ENCODE peak calls at places on chromosomes 4 and X, in six cellular contexts. Z is esophagus muscularis mucosa, Q is aorta, S is BJ, K is neuronal stem cell, W is fibroblast of lung. F is an unnamed sample. For H3K36me3 and H3K27me3, the result is how much of the 10 kb centered on the place peaks cover.

GRCh38 chr4:72295966-72296557 is 264.3 kb downstream of the NPFFR2 start:
- DNase-seq in Z (no peak), Q (no peak), S (no peak), K (peak), W (peak), F (peak)

GRCh38 chr4:156779774-156780173 is 191.8 kb downstream of the PDGFC start:
- DNase-seq in Z (no peak), Q (no peak), S (peak), K (no peak), W (peak), F (peak)

GRCh38 chrX:20414781-20415445 is 148.2 kb upstream of the RPS6KA3 start:
- DNase-seq in Z (no peak), Q (no peak), S (no peak), K (no peak), W (peak), F (peak)

GRCh38 chr4:152256996-152257395 is 278.9 kb downstream of the FBXW7 start:
- DNase-seq in Z (no peak), Q (no peak), S (no peak), K (no peak), W (no peak), F (no peak)

GRCh38 chr4:121764702-121765367 is at the start of gene SMIM43:
- DNase-seq in Z (no peak), Q (peak), S (no peak), K (peak), W (peak), F (no peak)

GRCh38 chrX:19855700-19856381 is 31.6 kb downstream of the SH3KBP1 start:
- DNase-seq in Z (no peak), Q (no peak), S (no peak), K (no peak), W (peak), F (no peak)

GRCh38 chr4:154551872-154552686 is 1.9 kb upstream of the PLRG1 start:
- DNase-seq in Z (no peak), Q (peak), S (peak), K (peak), W (peak), F (peak)

GRCh38 chr4:30380404-30380998 is 339.7 kb upstream of the PCDH7 start:
- DNase-seq in Z (no peak), Q (no peak), S (no peak), K (peak), W (peak), F (peak)

DNA sequence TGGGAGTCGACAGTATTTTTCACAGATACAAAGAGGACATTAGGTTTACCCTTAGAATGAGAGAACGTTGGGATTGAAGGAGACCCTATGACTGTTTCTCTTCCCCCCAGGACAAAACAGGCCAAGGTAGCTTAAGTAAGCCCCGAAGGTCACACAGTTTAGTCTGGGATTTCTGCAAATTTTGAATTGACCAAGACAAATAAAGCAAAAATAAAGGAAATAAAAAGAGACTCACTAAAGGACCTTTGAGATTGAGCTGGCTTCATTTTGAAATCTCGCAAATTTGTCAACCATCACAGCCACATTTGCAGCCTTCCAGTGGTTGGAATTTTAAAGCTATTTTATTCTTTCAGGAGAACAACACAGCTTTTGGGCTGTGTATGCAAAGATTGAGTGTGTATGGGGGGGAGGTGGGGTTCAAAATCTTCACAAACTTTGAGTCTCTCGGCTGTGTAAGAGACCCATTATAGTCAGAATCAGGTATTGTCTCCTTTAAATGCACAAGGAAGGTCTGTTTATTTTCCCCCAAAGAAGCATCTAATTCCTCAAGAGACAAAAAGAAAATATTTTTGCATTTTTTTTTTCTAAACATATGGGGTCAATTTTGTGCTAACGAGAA is 4.2 kb downstream of the TMSB4X start:
- DNase-seq in Z (no peak), Q (no peak), S (no peak), K (no peak), W (no peak), F (no peak)
- H3K4me3 ChIP-seq in Z (peak), Q (no peak), S (no peak), K (no peak), W (no peak), F (no peak)

GRCh38 chr4:55411621-55412020 is 15.9 kb downstream of the TMEM165 start:
- DNase-seq in Z (no peak), Q (no peak), S (no peak), K (no peak), W (peak), F (no peak)

GRCh38 chr4:55407764-55408163 is 12.0 kb downstream of the TMEM165 start:
- DNase-seq in Z (no peak), Q (no peak), S (no peak), K (no peak), W (no peak), F (no peak)

GRCh38 chr4:55407119-55407518 is 11.4 kb downstream of the TMEM165 start:
- DNase-seq in Z (no peak), Q (no peak), S (no peak), K (no peak), W (peak), F (no peak)

GRCh38 chr4:55410431-55410830 is 14.7 kb downstream of the TMEM165 start:
- DNase-seq in Z (no peak), Q (no peak), S (no peak), K (no peak), W (no peak), F (no peak)

GRCh38 chr4:55409468-55410171 is 13.9 kb downstream of the TMEM165 start:
- DNase-seq in Z (no peak), Q (peak), S (no peak), K (no peak), W (no peak), F (no peak)
- H3K36me3 ChIP-seq in Z (under half), Q (under half), S (under half), K (under half), W (under half), F (half or more)

GRCh38 chrX:139932901-139933796 is at the start of gene ATP11C:
- DNase-seq in Z (peak), Q (peak), S (no peak), K (peak), W (peak), F (peak)

GRCh38 chrX:139931646-139932076 is 1.2 kb downstream of the ATP11C start:
- DNase-seq in Z (no peak), Q (no peak), S (no peak), K (no peak), W (no peak), F (peak)

GRCh38 chrX:139929876-139930275 is 3.0 kb downstream of the ATP11C start:
- DNase-seq in Z (no peak), Q (no peak), S (no peak), K (no peak), W (no peak), F (no peak)

GRCh38 chrX:139932077-139932900 is 564 bp downstream of the ATP11C start:
- DNase-seq in Z (no peak), Q (peak), S (no peak), K (no peak), W (peak), F (peak)

DNA sequence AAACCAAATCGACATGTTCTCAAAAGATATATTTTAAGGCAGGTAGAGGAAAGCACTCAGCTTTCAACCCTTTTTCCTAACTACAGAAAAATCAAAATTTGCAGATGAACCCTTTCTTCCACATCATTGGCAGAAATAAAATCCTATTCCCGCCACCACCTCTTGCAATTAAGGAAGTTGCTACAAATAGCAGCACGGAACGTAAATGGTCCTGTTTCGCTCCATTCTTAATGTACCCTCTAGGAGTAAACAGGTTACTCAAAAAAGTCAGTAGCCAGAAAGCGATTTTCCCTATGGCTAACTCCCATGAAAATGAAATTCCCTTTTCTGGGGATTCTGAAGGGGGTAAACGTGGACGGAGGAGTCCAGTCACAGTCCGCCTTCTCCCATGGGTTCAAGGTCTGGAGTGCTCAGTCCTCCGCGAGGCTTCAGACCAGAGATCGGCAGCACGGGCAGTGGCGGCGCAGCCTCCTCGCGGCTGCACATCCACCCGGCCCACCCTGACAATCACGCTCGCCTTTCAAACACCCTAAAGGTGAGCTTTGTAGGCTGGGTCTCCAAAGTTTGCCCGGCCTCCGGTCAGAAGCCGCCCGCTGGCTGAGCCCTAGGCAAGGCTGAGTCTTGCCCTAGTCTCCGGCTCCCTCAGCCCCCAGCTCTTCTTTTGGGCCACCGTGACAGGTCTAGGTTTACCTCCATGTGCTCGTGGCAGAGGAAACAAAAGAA is 1.8 kb downstream of the ATP11C start:
- DNase-seq in Z (no peak), Q (no peak), S (no peak), K (no peak), W (peak), F (no peak)
- H3K27me3 ChIP-seq in Z (under half), Q (under half), S (under half), K (under half), W (under half), F (under half)

GRCh38 chrX:109914114-109914849 is 88.6 kb upstream of the TMEM164 start:
- DNase-seq in Z (no peak), Q (no peak), S (no peak), K (no peak), W (no peak), F (no peak)

GRCh38 chrX:109920868-109921267 is 82.0 kb upstream of the TMEM164 start:
- DNase-seq in Z (no peak), Q (no peak), S (no peak), K (no peak), W (no peak), F (no peak)

GRCh38 chrX:109920325-109920724 is 82.6 kb upstream of the TMEM164 start:
- DNase-seq in Z (no peak), Q (no peak), S (no peak), K (no peak), W (no peak), F (no peak)

GRCh38 chrX:109922183-109922582 is 80.7 kb upstream of the TMEM164 start:
- DNase-seq in Z (no peak), Q (no peak), S (no peak), K (no peak), W (no peak), F (no peak)

DNA sequence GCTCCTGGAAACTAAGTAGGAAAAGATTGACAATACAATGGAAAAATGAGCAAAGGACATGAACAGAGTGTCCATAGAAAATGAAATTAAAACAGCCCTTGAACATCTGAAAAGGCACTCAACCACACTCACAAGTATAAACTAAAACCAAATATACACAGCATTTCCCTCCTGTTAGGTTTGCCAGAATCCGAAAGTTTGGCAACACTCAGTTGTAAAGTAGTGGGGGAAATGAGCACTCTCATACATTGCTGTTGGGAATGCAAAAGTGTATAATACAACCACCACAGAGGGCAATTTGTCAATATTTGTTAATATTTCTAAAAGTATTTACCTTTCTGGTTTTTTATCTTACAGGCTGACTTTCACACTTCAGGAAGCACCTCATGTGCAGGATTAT is 84.2 kb upstream of the TMEM164 start:
- DNase-seq in Z (no peak), Q (no peak), S (no peak), K (no peak), W (no peak), F (no peak)
- H3K4me3 ChIP-seq in Z (no peak), Q (no peak), S (no peak), K (no peak), W (no peak), F (no peak)

DNA sequence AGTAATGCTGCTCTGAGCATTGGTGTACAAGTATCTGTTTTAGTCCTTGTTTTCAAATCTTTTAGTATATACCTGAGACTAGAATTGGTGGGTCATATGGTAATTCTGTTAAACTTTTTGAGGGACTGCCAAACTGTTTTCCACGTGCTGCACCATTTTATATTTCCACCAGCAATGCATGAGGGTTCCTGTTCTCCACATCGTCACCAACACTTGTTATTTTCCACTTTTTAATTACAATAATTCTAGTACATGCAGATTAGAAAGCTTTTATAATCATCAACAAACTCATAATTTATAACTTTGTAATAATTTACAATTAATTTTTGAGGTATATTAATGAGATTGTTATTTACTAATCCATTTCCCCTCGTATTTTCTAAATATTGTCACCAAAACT is 79.4 kb downstream of the CEP135 start:
- DNase-seq in Z (no peak), Q (no peak), S (no peak), K (no peak), W (no peak), F (no peak)
- H3K36me3 ChIP-seq in Z (under half), Q (under half), S (under half), K (under half), W (under half), F (under half)

GRCh38 chrX:120791013-120791643 is 84.5 kb downstream of the CT47B1 start:
- DNase-seq in Z (no peak), Q (peak), S (no peak), K (no peak), W (peak), F (peak)

GRCh38 chrX:120793098-120793497 is 82.6 kb downstream of the CT47B1 start:
- DNase-seq in Z (no peak), Q (no peak), S (no peak), K (no peak), W (no peak), F (no peak)

GRCh38 chrX:120794525-120794975 is 81.1 kb downstream of the CT47B1 start:
- DNase-seq in Z (no peak), Q (no peak), S (no peak), K (no peak), W (peak), F (no peak)

GRCh38 chrX:120790118-120790517 is 85.5 kb downstream of the CT47B1 start:
- DNase-seq in Z (no peak), Q (no peak), S (no peak), K (peak), W (peak), F (no peak)

DNA sequence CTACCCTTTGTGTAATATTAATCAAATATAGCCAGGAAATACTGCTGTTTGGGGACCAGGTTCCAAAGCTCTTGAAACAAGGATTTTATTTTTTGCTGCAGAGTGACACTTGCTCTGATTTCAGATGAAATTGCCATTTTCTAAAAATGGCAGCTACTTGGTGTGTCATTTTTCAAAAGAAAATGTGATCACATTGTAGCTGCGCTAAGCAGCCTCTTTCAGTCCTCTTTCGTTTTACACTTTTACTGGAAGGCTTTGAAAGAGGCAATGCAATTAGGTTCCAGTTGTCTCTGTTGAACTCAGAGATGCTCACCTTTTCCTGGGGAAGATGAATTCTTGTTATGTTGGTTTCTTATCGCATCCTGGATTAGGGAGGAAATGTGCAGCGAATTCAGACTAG is 85.1 kb downstream of the CT47B1 start:
- DNase-seq in Z (no peak), Q (no peak), S (no peak), K (no peak), W (no peak), F (no peak)
- H3K27me3 ChIP-seq in Z (under half), Q (under half), S (under half), K (under half), W (under half), F (under half)

DNA sequence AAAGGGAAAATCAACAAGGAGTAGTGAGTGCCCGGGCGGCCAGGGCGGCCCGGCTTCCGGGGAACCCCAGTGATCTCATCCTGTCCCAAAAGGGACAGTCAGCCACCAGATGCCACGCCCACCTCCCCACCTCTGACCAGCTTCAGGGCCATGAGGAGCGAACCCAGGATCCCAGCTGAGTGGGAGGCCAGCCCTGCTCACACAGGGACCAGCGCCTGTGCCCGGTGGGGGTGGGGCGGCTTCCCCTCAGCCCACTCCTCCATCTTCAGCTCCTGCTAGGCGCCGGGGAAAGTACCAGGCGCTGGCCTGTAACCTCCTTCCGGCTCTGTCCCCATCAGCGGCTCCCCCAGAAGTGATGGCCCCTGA is 6.2 kb downstream of the MYL5 start:
- DNase-seq in Z (no peak), Q (peak), S (no peak), K (no peak), W (no peak), F (no peak)
- H3K4me3 ChIP-seq in Z (peak), Q (no peak), S (peak), K (peak), W (no peak), F (no peak)

GRCh38 chr4:75786938-75787337 is 62.6 kb downstream of the USO1 start:
- DNase-seq in Z (no peak), Q (no peak), S (no peak), K (no peak), W (no peak), F (no peak)
- H3K36me3 ChIP-seq in Z (under half), Q (under half), S (under half), K (under half), W (under half), F (under half)

F was measured in SJSA1.